ENCODE peak calls at places on chromosomes 6 and 20, in five cellular contexts. E is retinal pigment epithelial cell; N is HepG2; O is B cell; Z is CD4-positive, alpha-beta T cell. M is an unnamed sample.

GRCh38 chr6:34768148-34768547 is 10.8 kb downstream of the SNRPC start:
- DNase-seq in E (no peak), N (no peak), O (no peak), Z (no peak), M (no peak)

GRCh38 chr6:79385893-79386292 is 151.3 kb downstream of the LCA5 start:
- DNase-seq in E (no peak), N (no peak), O (no peak), Z (no peak), M (no peak)

GRCh38 chr6:106974337-106974998 is at the start of gene CD24:
- DNase-seq in E (no peak), N (no peak), O (peak), Z (no peak), M (peak)

GRCh38 chr6:42428326-42429041 is 23.2 kb downstream of the TRERF1 start:
- DNase-seq in E (no peak), N (no peak), O (peak), Z (no peak), M (peak)

GRCh38 chr20:62058941-62059340 is 6.7 kb downstream of the TAF4 start:
- DNase-seq in E (no peak), N (no peak), O (no peak), Z (no peak), M (no peak)

GRCh38 chr20:19785173-19785799 is 27.2 kb downstream of the RIN2 start:
- DNase-seq in E (no peak), N (no peak), O (no peak), Z (no peak), M (no peak)

GRCh38 chr6:170449835-170450753 is 103.0 kb downstream of the PSMB1 start:
- DNase-seq in E (no peak), N (no peak), O (no peak), Z (no peak), M (no peak)

GRCh38 chr6:144266091-144266649 is 19.0 kb upstream of the UTRN start:
- DNase-seq in E (peak), N (no peak), O (no peak), Z (no peak), M (no peak)

GRCh38 chr6:5899216-5900045 is 107.3 kb downstream of the NRN1 start:
- DNase-seq in E (no peak), N (no peak), O (no peak), Z (no peak), M (no peak)

GRCh38 chr20:19815553-19815991 is 57.5 kb downstream of the RIN2 start:
- DNase-seq in E (peak), N (peak), O (peak), Z (no peak), M (no peak)

GRCh38 chr6:105209950-105210706 is 30.3 kb upstream of the POPDC3 start:
- DNase-seq in E (no peak), N (peak), O (no peak), Z (no peak), M (no peak)

GRCh38 chr6:4637691-4638433 is 138.3 kb upstream of the CDYL start:
- DNase-seq in E (no peak), N (no peak), O (no peak), Z (no peak), M (peak)

GRCh38 chr20:36126836-36127529 is 27.6 kb upstream of the EPB41L1 start:
- DNase-seq in E (no peak), N (no peak), O (no peak), Z (no peak), M (no peak)

GRCh38 chr6:158072083-158072721 is 90.5 kb downstream of the SYNJ2 start:
- DNase-seq in E (no peak), N (peak), O (peak), Z (peak), M (peak)

GRCh38 chr20:51360451-51361230 is 181.9 kb downstream of the NFATC2 start:
- DNase-seq in E (peak), N (no peak), O (no peak), Z (no peak), M (no peak)

GRCh38 chr6:157961116-157961515 is 20.5 kb upstream of the SYNJ2 start:
- DNase-seq in E (no peak), N (no peak), O (no peak), Z (no peak), M (no peak)

GRCh38 chr6:3820563-3820962 is 28.6 kb upstream of the FAM50B start:
- DNase-seq in E (no peak), N (no peak), O (no peak), Z (no peak), M (no peak)

GRCh38 chr20:3686867-3687321 is 5.1 kb upstream of the ADAM33 start:
- DNase-seq in E (no peak), N (no peak), O (no peak), Z (no peak), M (no peak)

GRCh38 chr6:108798672-108799355 is 49.4 kb upstream of the ARMC2 start:
- DNase-seq in E (no peak), N (no peak), O (no peak), Z (peak), M (no peak)

GRCh38 chr6:127342946-127343752 is at the start of gene ECHDC1:
- DNase-seq in E (no peak), N (peak), O (peak), Z (peak), M (peak)

GRCh38 chr20:32695089-32695488 is 21.3 kb upstream of the C20orf203 start:
- DNase-seq in E (no peak), N (no peak), O (no peak), Z (no peak), M (no peak)

GRCh38 chr6:36245572-36246031 is 24.3 kb upstream of the PNPLA1 start:
- DNase-seq in E (no peak), N (no peak), O (no peak), Z (no peak), M (no peak)

GRCh38 chr6:43608310-43608763 is 20.7 kb downstream of the GTPBP2 start:
- DNase-seq in E (peak), N (peak), O (peak), Z (peak), M (peak)

GRCh38 chr20:4532772-4533171 is 188.9 kb upstream of the PRND start:
- DNase-seq in E (no peak), N (no peak), O (no peak), Z (no peak), M (no peak)

GRCh38 chr6:215335-216034 is 76.8 kb upstream of the DUSP22 start:
- DNase-seq in E (no peak), N (no peak), O (no peak), Z (peak), M (no peak)

GRCh38 chr6:152695317-152696043 is 2.2 kb upstream of the MYCT1 start:
- DNase-seq in E (no peak), N (no peak), O (no peak), Z (no peak), M (no peak)

GRCh38 chr6:29933955-29934354 is 8.4 kb upstream of the HLA-A start:
- DNase-seq in E (no peak), N (no peak), O (no peak), Z (no peak), M (no peak)

GRCh38 chr6:96301023-96301422 is 220.6 kb upstream of the UFL1 start:
- DNase-seq in E (no peak), N (peak), O (no peak), Z (no peak), M (no peak)

GRCh38 chr6:18216411-18216810 is 47.9 kb downstream of the DEK start:
- DNase-seq in E (no peak), N (no peak), O (no peak), Z (no peak), M (peak)

GRCh38 chr20:56978475-56978874 is 288.0 kb downstream of the BMP7 start:
- DNase-seq in E (no peak), N (no peak), O (no peak), Z (no peak), M (no peak)

GRCh38 chr20:44142416-44142815 is 44.6 kb downstream of the JPH2 start:
- DNase-seq in E (no peak), N (no peak), O (no peak), Z (no peak), M (no peak)

GRCh38 chr20:8454137-8454712 is 322.2 kb downstream of the PLCB1 start:
- DNase-seq in E (no peak), N (peak), O (no peak), Z (no peak), M (peak)
- TF ChIP-seq CTCF in E (peak), N (peak), O (no peak), Z (no peak), M (peak)

GRCh38 chr6:114634016-114634415 is 291.2 kb upstream of the HS3ST5 start:
- DNase-seq in E (no peak), N (no peak), O (no peak), Z (no peak), M (no peak)

DNA sequence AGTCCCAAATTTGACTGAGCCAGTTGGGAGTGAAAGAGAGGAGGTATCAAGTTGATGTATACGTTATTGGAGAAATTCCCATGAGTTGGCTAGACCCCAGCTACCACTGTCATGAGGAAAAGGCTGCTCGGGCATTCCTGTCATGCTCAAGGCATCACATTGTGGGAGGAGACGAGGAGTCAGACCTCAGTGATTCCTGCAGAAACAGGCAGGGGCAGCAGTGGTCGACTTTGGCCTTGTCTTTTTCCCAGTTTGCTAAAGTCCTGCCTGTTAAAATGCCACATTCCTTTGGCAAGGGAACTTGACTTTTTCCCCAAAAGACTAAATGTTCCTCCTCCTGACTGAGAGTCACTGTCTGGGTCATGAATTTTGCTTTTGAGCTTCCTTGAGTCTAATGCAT is 295.5 kb upstream of the HS3ST5 start:
- DNase-seq in E (no peak), N (no peak), O (no peak), Z (no peak), M (no peak)
- TF ChIP-seq CTCF in E (peak), N (no peak), O (no peak), Z (no peak), M (no peak)

GRCh38 chr20:50224553-50225255 is 34.1 kb downstream of the CEBPB start:
- DNase-seq in E (peak), N (no peak), O (no peak), Z (no peak), M (no peak)
- TF ChIP-seq CTCF in E (peak), N (peak), O (no peak), Z (no peak), M (no peak)

GRCh38 chr6:131924881-131925474 is 26.2 kb downstream of the CCN2 start:
- DNase-seq in E (peak), N (peak), O (no peak), Z (no peak), M (peak)

GRCh38 chr6:131923356-131923755 is 27.8 kb downstream of the CCN2 start:
- DNase-seq in E (no peak), N (peak), O (no peak), Z (no peak), M (peak)

GRCh38 chr6:131931063-131931745 is 20.0 kb downstream of the CCN2 start:
- DNase-seq in E (no peak), N (no peak), O (no peak), Z (no peak), M (no peak)

DNA sequence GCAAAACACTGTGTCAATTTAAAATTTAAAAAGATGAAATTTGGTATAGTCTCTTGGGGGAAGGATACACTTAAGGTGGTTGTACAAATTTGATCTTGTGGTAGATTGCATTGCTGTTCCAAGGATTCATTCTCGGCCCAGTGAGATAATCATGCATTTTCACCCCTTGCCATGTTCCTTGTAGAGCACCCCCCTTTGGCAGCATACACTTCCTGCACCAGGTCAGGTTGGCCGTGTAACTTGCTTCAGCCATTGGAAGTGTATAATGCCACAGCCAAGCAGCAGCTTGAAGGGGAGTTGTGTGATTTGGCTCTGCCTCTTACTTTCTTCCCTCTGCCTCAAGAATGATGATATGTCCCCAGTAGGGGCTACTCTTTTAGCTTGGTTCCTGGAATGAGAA is 21.9 kb downstream of the CCN2 start:
- DNase-seq in E (no peak), N (no peak), O (no peak), Z (no peak), M (no peak)
- TF ChIP-seq CTCF in E (peak), N (peak), O (no peak), Z (no peak), M (no peak)

GRCh38 chr20:48329676-48330644 is 497.8 kb downstream of the PREX1 start:
- DNase-seq in E (no peak), N (peak), O (peak), Z (no peak), M (peak)
- TF ChIP-seq CTCF in E (peak), N (peak), O (no peak), Z (no peak), M (no peak)

DNA sequence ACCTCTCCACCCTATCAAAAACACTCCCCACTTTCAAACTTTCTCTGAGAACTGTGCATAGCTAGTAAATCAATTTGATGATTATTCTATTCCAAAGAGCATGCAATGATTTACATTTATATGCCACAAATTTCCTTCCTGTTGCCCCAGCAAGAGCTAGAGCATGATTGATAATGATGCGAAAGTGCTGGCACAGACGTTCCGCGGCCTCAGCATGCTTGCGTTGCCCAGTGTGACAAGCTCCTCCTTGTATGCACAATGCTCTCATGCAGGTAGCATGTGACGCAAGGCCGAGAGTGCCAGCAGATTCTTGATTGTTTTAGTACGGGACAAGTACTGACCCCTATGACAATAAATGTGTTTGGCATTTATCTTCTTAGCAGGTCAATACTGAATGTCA is 696.3 kb upstream of the SLC35B3 start:
- DNase-seq in E (no peak), N (no peak), O (no peak), Z (no peak), M (no peak)
- TF ChIP-seq CTCF in E (no peak), N (no peak), O (no peak), Z (no peak), M (no peak)

GRCh38 chr6:88236961-88237360 is 70.8 kb upstream of the CNR1 start:
- DNase-seq in E (no peak), N (no peak), O (no peak), Z (no peak), M (no peak)

GRCh38 chr6:88238901-88239300 is 72.8 kb upstream of the CNR1 start:
- DNase-seq in E (no peak), N (no peak), O (no peak), Z (no peak), M (no peak)

GRCh38 chr6:88232753-88233152 is 66.6 kb upstream of the CNR1 start:
- DNase-seq in E (no peak), N (no peak), O (no peak), Z (no peak), M (no peak)

DNA sequence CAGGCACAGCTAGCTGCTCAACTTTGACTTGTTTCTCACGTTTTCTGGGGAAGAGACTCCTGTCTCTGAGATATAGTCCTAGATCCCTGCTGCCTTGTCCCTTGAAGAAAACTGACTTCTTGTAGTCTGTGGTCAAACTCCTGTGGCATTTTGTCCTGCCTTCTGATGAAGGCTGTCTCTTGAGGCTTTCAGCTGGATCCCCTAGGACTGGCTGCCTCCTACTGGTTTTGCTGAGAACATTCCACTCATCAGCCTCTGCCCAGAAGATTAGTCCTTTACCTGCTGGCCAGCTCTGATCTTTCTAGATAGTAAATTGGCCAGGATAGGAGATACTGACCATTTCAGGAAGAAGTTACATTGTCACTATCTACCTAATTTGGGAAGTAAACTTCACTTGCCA is 71.9 kb upstream of the CNR1 start:
- DNase-seq in E (no peak), N (peak), O (peak), Z (no peak), M (peak)
- TF ChIP-seq CTCF in E (peak), N (peak), O (peak), Z (no peak), M (peak)

GRCh38 chr20:48636301-48636700 is 191.5 kb downstream of the PREX1 start:
- DNase-seq in E (no peak), N (no peak), O (no peak), Z (no peak), M (no peak)

GRCh38 chr20:48635361-48635760 is 192.4 kb downstream of the PREX1 start:
- DNase-seq in E (no peak), N (no peak), O (no peak), Z (no peak), M (no peak)

GRCh38 chr20:48637461-48637860 is 190.3 kb downstream of the PREX1 start:
- DNase-seq in E (no peak), N (no peak), O (no peak), Z (no peak), M (no peak)

GRCh38 chr20:48634641-48635040 is 193.2 kb downstream of the PREX1 start:
- DNase-seq in E (no peak), N (no peak), O (no peak), Z (no peak), M (no peak)

DNA sequence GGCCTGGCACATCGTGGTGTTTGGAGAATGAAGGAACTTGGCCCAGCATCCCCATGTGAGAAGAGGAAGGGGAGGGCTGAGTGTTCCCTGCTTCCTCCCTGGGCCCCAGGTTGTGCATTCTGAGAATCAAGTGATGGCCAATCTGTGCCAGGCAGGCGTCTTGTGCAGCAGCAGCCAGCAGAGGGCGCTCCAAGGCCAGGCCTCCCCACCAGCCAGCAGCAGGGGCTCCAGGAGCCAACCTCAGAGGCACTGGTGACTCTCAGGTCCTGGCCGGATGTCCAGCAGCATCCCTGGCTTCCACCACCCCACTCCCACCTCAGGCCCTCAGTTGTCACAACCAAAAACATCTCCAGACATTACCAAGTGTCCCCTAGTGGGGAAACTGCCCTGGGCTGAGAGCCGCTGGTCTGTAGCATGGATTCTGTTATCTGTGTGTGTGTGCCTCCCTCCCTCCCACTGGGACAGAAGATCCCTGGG is 192.0 kb downstream of the PREX1 start:
- DNase-seq in E (peak), N (peak), O (peak), Z (peak), M (peak)
- TF ChIP-seq CTCF in E (peak), N (peak), O (peak), Z (peak), M (peak)

GRCh38 chr6:32196682-32197616 is 4.5 kb upstream of the GPSM3 start:
- DNase-seq in E (no peak), N (no peak), O (no peak), Z (no peak), M (peak)
- TF ChIP-seq CTCF in E (peak), N (no peak), O (no peak), Z (no peak), M (no peak)

M was measured in GM13976.